ENCODE peak calls at places on chromosomes 4 and X, in ten cellular contexts. K is stimulated activated CD4-positive, alpha-beta T cell treated with anti-CD3 and anti-CD28 coated beads, Interleukin-4, amount 100 ng/mL, for 48 hours; O is kidney glomerular epithelial cell; I is cardiac muscle cell; D is RKO; R is amniotic stem cell; W is activated naive CD8-positive, alpha-beta T cell treated with anti-CD3 and anti-CD28 coated beads, Interleukin-2, amount 50 U/mL, for 24 hours; Z is stimulated activated CD8-positive, alpha-beta memory T cell treated with anti-CD3 and anti-CD28 coated beads, Interleukin-7, amount 100 ng/mL, for 24 hours; X is NCI-H1105 treated with DMSO at 0.1 percent for 48 hours; G is CD8-positive, alpha-beta memory T cell. L is an unnamed sample.

GRCh38 chr4:53510316-53510715 is 81.0 kb downstream of the LNX1 start:
- DNase-seq in K (no peak), O (no peak), I (peak), D (no peak), R (no peak), W (no peak), Z (no peak), X (no peak), G (no peak), L (no peak)

GRCh38 chr4:23819041-23819511 is 70.8 kb downstream of the PPARGC1A start:
- DNase-seq in K (no peak), O (peak), I (peak), D (no peak), R (no peak), W (no peak), Z (no peak), X (no peak), G (no peak), L (no peak)

GRCh38 chr4:7779194-7779768 is 160.4 kb downstream of the AFAP1 start:
- DNase-seq in K (no peak), O (no peak), I (peak), D (no peak), R (no peak), W (no peak), Z (no peak), X (no peak), G (no peak), L (peak)

GRCh38 chr4:6560416-6561172 is 14.4 kb upstream of the MAN2B2 start:
- DNase-seq in K (no peak), O (no peak), I (peak), D (peak), R (no peak), W (no peak), Z (no peak), X (no peak), G (no peak), L (peak)

GRCh38 chr4:28490669-28491068 is 1630.0 kb downstream of the STIM2 start:
- DNase-seq in K (no peak), O (no peak), I (no peak), D (peak), R (no peak), W (no peak), Z (no peak), X (no peak), G (no peak), L (no peak)

GRCh38 chr4:150224896-150225591 is 146.8 kb downstream of the DCLK2 start:
- DNase-seq in K (no peak), O (peak), I (peak), D (no peak), R (peak), W (no peak), Z (no peak), X (no peak), G (no peak), L (peak)

GRCh38 chr4:99808260-99808857 is 8.3 kb upstream of the DAPP1 start:
- DNase-seq in K (peak), O (peak), I (peak), D (peak), R (peak), W (peak), Z (peak), X (peak), G (peak), L (peak)

GRCh38 chr4:106773106-106773905 is 262.8 kb downstream of the DKK2 start:
- DNase-seq in K (no peak), O (no peak), I (peak), D (no peak), R (no peak), W (no peak), Z (no peak), X (no peak), G (no peak), L (peak)

GRCh38 chr4:7194251-7195137 is 2.2 kb downstream of the SORCS2 start:
- DNase-seq in K (peak), O (no peak), I (peak), D (no peak), R (no peak), W (peak), Z (no peak), X (peak), G (no peak), L (peak)

GRCh38 chrX:41730101-41730500 is 6.1 kb downstream of the GPR82 start:
- DNase-seq in K (no peak), O (no peak), I (peak), D (no peak), R (no peak), W (no peak), Z (no peak), X (no peak), G (no peak), L (no peak)

GRCh38 chr4:36006226-36006625 is 238.1 kb downstream of the ARAP2 start:
- DNase-seq in K (no peak), O (no peak), I (no peak), D (peak), R (no peak), W (no peak), Z (no peak), X (no peak), G (no peak), L (no peak)

GRCh38 chrX:41491267-41492004 is 44.3 kb downstream of the NYX start:
- DNase-seq in K (no peak), O (peak), I (peak), D (peak), R (peak), W (no peak), Z (no peak), X (no peak), G (no peak), L (peak)

GRCh38 chrX:4787971-4788370 is 1074.5 kb upstream of the PRKX start:
- DNase-seq in K (no peak), O (no peak), I (no peak), D (peak), R (no peak), W (no peak), Z (no peak), X (no peak), G (no peak), L (no peak)

GRCh38 chr4:153798901-153799707 is 10.2 kb upstream of the SFRP2 start:
- DNase-seq in K (no peak), O (no peak), I (no peak), D (no peak), R (no peak), W (no peak), Z (no peak), X (no peak), G (no peak), L (peak)

GRCh38 chr4:2977116-2978097 is 14.0 kb downstream of the GRK4 start:
- DNase-seq in K (no peak), O (peak), I (peak), D (peak), R (no peak), W (no peak), Z (no peak), X (no peak), G (no peak), L (peak)

L was measured in GM03348.